ENCODE peak calls at places on chromosomes 11 and 22, in nine cellular contexts. F is tibial artery; N is PC-3; T is mesendoderm; K is heart right ventricle; U is psoas muscle; Q is adipocyte; G is Caco-2; P is CD4-positive, CD25-positive, alpha-beta regulatory T cell. H is an unnamed sample. For H3K4me1, the result is how much of the 10 kb centered on the place peaks cover.

GRCh38 chr11:133928628-133929059 is 28.1 kb downstream of the IGSF9B start:
- DNase-seq in F (no peak), N (peak), T (peak), K (no peak), U (no peak), Q (peak), G (no peak), P (peak), H (peak)

GRCh38 chr11:61688368-61689163 is 8.4 kb downstream of the DAGLA start:
- DNase-seq in F (peak), N (no peak), T (no peak), K (peak), U (peak), Q (no peak), G (no peak), P (no peak), H (no peak)

GRCh38 chr11:100739636-100740035 is 52.5 kb downstream of the ARHGAP42 start:
- DNase-seq in F (no peak), N (peak), T (peak), K (no peak), U (no peak), Q (peak), G (peak), P (no peak), H (no peak)

GRCh38 chr11:119779195-119780071 is 50.4 kb upstream of the NECTIN1 start:
- DNase-seq in F (no peak), N (no peak), T (no peak), K (peak), U (no peak), Q (no peak), G (no peak), P (no peak), H (no peak)

GRCh38 chr11:65420506-65421203 is 1.9 kb upstream of the NEAT1 start:
- DNase-seq in F (no peak), N (no peak), T (no peak), K (no peak), U (no peak), Q (no peak), G (no peak), P (no peak), H (no peak)

GRCh38 chr22:22158965-22159364 is 85.6 kb upstream of the VPREB1 start:
- DNase-seq in F (no peak), N (no peak), T (no peak), K (no peak), U (no peak), Q (no peak), G (no peak), P (no peak), H (no peak)

GRCh38 chr22:46490538-46490937 is 46.9 kb downstream of the CELSR1 start:
- DNase-seq in F (no peak), N (no peak), T (no peak), K (no peak), U (no peak), Q (no peak), G (no peak), P (no peak), H (no peak)

GRCh38 chr11:19102521-19102900 is 14.5 kb upstream of the ZDHHC13 start:
- DNase-seq in F (no peak), N (no peak), T (no peak), K (no peak), U (no peak), Q (no peak), G (peak), P (no peak), H (no peak)

GRCh38 chr11:64746486-64746885 is 2.5 kb upstream of the RASGRP2 start:
- DNase-seq in F (no peak), N (no peak), T (no peak), K (no peak), U (peak), Q (no peak), G (no peak), P (no peak), H (no peak)

GRCh38 chr11:441418-442274 is at the start of gene ANO9:
- DNase-seq in F (no peak), N (peak), T (peak), K (no peak), U (peak), Q (no peak), G (peak), P (peak), H (peak)

GRCh38 chr22:49240016-49240380 is 587.7 kb downstream of the BRD1 start:
- DNase-seq in F (peak), N (no peak), T (no peak), K (no peak), U (no peak), Q (no peak), G (no peak), P (no peak), H (no peak)

GRCh38 chr11:32311351-32312077 is 123.8 kb downstream of the WT1 start:
- DNase-seq in F (no peak), N (peak), T (no peak), K (no peak), U (no peak), Q (no peak), G (no peak), P (no peak), H (no peak)

GRCh38 chr22:39240841-39241631 is 3.7 kb downstream of the PDGFB start:
- DNase-seq in F (no peak), N (peak), T (peak), K (peak), U (peak), Q (no peak), G (peak), P (peak), H (no peak)
- H3K4me3 ChIP-seq in F (peak), N (peak), T (no peak), K (peak), U (peak), Q (no peak), G (peak), P (peak), H (no peak)

DNA sequence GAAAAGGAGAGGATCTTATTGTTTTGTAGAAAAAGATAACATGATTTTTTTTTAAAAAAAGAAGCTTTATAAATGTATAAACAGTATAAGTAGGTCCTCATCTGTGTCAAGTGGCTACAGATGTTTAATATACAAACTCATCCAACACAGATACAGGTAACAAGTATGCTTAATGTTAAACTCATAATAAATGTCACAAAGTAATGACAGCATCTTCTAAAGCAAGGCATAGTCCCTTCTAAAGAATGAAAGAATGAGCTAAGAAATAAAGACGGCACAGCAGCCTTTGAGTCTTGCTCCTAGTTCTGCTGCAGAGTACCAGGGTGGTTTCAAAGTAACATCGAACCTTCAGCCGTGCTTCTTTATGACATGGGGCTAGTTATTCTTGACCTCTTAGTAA is 28.7 kb upstream of the BLID start:
- DNase-seq in F (no peak), N (no peak), T (no peak), K (no peak), U (no peak), Q (no peak), G (no peak), P (no peak), H (no peak)
- H3K4me1 ChIP-seq in F (under half), N (half or more), T (under half), K (under half), U (under half), Q (under half), G (under half), P (under half), H (under half)

GRCh38 chr22:29224121-29224858 is 18.6 kb downstream of the EMID1 start:
- DNase-seq in F (no peak), N (no peak), T (no peak), K (no peak), U (peak), Q (no peak), G (no peak), P (no peak), H (no peak)

GRCh38 chr22:29224859-29225410 is 19.2 kb downstream of the EMID1 start:
- DNase-seq in F (no peak), N (no peak), T (no peak), K (no peak), U (peak), Q (no peak), G (no peak), P (no peak), H (no peak)

GRCh38 chr22:29226246-29226981 is 20.7 kb downstream of the EMID1 start:
- DNase-seq in F (no peak), N (no peak), T (no peak), K (no peak), U (no peak), Q (no peak), G (no peak), P (no peak), H (no peak)

GRCh38 chr22:29219881-29220670 is 14.4 kb downstream of the EMID1 start:
- DNase-seq in F (no peak), N (peak), T (no peak), K (no peak), U (no peak), Q (no peak), G (peak), P (no peak), H (no peak)

DNA sequence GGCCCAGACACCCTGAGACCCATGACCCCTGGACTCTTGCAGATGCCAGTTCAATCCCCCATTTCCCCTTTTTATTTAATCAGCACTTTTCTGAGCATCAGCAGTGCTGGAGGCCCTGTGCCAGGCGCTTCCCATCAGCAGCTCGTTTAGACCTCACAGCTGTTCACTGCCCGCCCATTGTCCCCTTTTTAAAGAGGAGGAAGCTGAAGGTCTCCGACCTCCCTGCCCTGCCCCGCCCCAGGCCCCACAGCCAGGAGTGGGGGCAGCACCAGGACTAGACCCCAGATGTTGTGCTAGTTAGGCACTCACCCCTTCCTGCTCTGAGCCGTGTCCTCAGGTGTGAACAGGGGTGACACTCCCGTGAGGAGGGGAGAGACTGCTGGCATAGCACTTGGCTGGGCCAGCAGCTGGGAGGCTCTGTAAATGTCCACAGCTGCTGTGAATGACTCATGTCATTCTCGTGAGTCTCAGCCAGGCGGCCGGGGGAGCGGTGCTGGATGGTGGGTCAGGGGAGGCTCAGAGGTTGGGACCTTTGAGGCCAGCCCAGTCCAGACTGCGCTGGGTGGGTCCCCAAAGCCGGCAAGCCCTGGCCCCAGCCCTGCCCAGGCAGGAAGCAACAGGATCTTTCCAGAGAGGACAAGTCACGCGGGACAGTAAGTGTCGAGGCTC is 19.9 kb downstream of the EMID1 start:
- DNase-seq in F (no peak), N (no peak), T (no peak), K (peak), U (peak), Q (peak), G (no peak), P (no peak), H (no peak)
- H3K4me3 ChIP-seq in F (no peak), N (no peak), T (no peak), K (no peak), U (no peak), Q (no peak), G (no peak), P (no peak), H (no peak)

DNA sequence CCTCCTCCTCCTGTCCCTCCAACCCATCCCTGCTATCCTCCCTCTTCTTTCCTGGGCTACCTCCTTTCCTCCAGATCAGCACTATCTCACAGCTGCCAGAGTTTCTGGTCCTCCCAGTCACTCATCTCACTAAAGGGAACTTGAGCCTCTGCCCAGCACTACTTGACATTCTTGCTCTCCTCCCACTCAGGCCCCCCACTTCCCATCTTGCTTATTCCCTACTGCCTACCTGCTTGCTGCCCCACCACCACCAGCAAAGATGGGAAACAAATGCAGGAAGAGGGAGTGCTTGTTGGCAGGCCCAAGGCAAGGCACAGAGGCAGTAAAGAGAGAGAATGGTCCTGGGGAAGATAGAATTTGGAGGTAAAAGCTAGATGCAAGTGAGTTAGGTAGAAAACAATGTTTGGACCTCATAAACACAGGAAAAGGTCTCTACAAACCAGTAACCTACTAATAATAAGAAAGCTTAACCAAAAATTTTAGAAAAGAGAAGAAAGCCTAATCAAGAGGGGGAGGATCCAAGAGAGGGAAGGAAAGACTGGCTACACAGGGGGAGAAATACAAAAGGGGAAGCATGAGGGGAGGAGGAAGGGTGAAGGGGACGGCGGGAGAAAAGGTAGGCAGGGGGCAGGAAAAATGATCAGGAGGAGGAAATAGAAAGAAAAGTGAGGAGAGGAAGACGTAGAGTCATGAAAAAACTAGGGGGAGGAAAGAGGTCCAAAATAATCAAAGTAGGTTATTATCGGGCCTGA is 63.6 kb downstream of the PAK1 start:
- DNase-seq in F (no peak), N (no peak), T (peak), K (no peak), U (no peak), Q (no peak), G (no peak), P (no peak), H (no peak)
- H3K4me1 ChIP-seq in F (under half), N (under half), T (under half), K (under half), U (under half), Q (under half), G (under half), P (under half), H (under half)

DNA sequence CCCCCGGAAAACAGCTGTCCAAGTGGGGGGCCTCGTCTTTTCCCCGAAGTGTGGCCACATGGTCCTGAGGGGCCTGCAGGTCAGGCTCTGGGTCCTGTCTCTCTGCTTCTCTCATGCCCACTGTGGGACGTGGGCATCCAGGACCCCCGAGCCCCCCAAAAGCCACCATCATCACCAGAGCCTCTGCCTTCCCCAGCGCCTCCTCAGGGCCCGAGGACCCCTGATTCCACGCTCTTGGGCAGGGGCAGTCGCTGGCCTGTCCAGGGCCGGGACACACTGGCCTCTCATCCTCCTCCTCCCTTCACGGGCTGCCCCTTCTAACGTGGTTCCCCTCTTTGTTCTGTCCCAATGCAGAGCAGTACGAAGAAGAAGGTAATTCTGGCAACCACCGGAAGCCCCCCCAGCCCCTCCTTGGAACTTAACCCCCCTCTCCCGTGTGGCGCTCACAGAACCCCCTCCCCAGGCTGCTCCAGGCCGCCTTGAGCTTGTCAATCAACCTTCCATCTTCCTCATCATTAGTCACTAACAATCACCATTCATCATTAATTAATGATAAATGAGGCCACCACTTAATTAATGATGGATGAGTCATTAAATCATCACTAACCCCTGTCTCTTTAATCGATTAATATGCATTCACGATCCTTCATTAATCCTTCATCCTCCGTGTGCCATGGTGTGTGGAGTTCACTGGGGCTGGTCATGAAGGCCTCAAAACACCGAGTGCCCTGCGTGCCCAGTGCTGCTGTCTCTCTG is 3.9 kb downstream of the TNNT3 start:
- DNase-seq in F (no peak), N (no peak), T (no peak), K (no peak), U (peak), Q (no peak), G (peak), P (no peak), H (no peak)
- H3K4me3 ChIP-seq in F (no peak), N (no peak), T (no peak), K (no peak), U (peak), Q (no peak), G (no peak), P (no peak), H (no peak)